ENCODE peak calls at places on chromosomes 7 and 10, in five cellular contexts. A is mesenteric fat pad; R is activated naive CD8-positive, alpha-beta T cell treated with anti-CD3 and anti-CD28 coated beads for 36 hours; B is cardiac fibroblast; S is neural crest cell. C is an unnamed sample.

GRCh38 chr10:85447690-85448089 is 918.9 kb downstream of the GRID1 start:
- DNase-seq in A (no peak), R (no peak), B (no peak), S (no peak), C (no peak)

GRCh38 chr7:148622887-148623585 is 32.5 kb downstream of the C7orf33 start:
- DNase-seq in A (no peak), R (no peak), B (no peak), S (no peak), C (no peak)

GRCh38 chr10:119896061-119896655 is 3.6 kb downstream of the SEC23IP start:
- DNase-seq in A (no peak), R (no peak), B (peak), S (no peak), C (no peak)

GRCh38 chr7:140672382-140673062 is at the start of gene ADCK2:
- DNase-seq in A (no peak), R (peak), B (no peak), S (peak), C (peak)

GRCh38 chr7:35463176-35463575 is 209.3 kb upstream of the TBX20 start:
- DNase-seq in A (no peak), R (no peak), B (no peak), S (no peak), C (no peak)

GRCh38 chr7:142506601-142507000 is 242.7 kb upstream of the PRSS1 start:
- DNase-seq in A (no peak), R (no peak), B (no peak), S (no peak), C (no peak)

GRCh38 chr10:52779541-52780390 is 7.2 kb upstream of the MBL2 start:
- DNase-seq in A (no peak), R (peak), B (peak), S (peak), C (peak)

GRCh38 chr10:69968830-69969229 is 83.8 kb upstream of the MACROH2A2 start:
- DNase-seq in A (no peak), R (no peak), B (no peak), S (no peak), C (no peak)

GRCh38 chr10:74137992-74138391 is 12.6 kb downstream of the AP3M1 start:
- DNase-seq in A (no peak), R (no peak), B (no peak), S (no peak), C (no peak)

GRCh38 chr7:139482662-139483466 is 609 bp downstream of the KLRG2 start:
- DNase-seq in A (no peak), R (peak), B (no peak), S (peak), C (peak)

GRCh38 chr10:132860527-132860926 is 74.6 kb upstream of the NKX6-2 start:
- DNase-seq in A (peak), R (no peak), B (no peak), S (no peak), C (no peak)

C was measured in activated T-cell treated with anti-CD3 and anti-CD28 coated beads, Interleukin-2, amount 50 U/mL, for 48 hours.